ENCODE peak calls at places on chromosomes 11 and 22, in ten cellular contexts. L, S, G, V, H, A, T, Y, C and P are unnamed samples.

GRCh38 chr22:30460147-30460546 is 11.7 kb downstream of the SEC14L3 start:
- DNase-seq in L (no peak), S (no peak), G (no peak), V (no peak), H (no peak), A (peak), T (peak), Y (no peak), C (no peak), P (no peak)

GRCh38 chr11:12603362-12604088 is 70.7 kb upstream of the TEAD1 start:
- DNase-seq in L (no peak), S (no peak), G (no peak), V (no peak), H (no peak), A (no peak), T (no peak), Y (no peak), C (no peak), P (no peak)

GRCh38 chr22:43241138-43241597 is 54.2 kb upstream of the TTLL12 start:
- DNase-seq in L (no peak), S (no peak), G (no peak), V (no peak), H (no peak), A (no peak), T (no peak), Y (no peak), C (no peak), P (no peak)

GRCh38 chr11:104422320-104422944 is 258.5 kb upstream of the PDGFD start:
- DNase-seq in L (no peak), S (no peak), G (no peak), V (no peak), H (no peak), A (no peak), T (peak), Y (no peak), C (no peak), P (no peak)

GRCh38 chr11:64237484-64237951 is 3.1 kb downstream of the VEGFB start:
- DNase-seq in L (no peak), S (no peak), G (peak), V (no peak), H (peak), A (peak), T (no peak), Y (no peak), C (peak), P (peak)

GRCh38 chr11:72719551-72719950 is 32.7 kb downstream of the ARAP1 start:
- DNase-seq in L (no peak), S (no peak), G (no peak), V (no peak), H (no peak), A (no peak), T (no peak), Y (no peak), C (no peak), P (no peak)

GRCh38 chr11:84236436-84236835 is 950.3 kb upstream of the CCDC90B start:
- DNase-seq in L (no peak), S (no peak), G (no peak), V (no peak), H (no peak), A (no peak), T (no peak), Y (no peak), C (no peak), P (peak)

GRCh38 chr11:9573775-9574555 is 495 bp downstream of the WEE1 start:
- DNase-seq in L (no peak), S (no peak), G (peak), V (no peak), H (no peak), A (no peak), T (no peak), Y (peak), C (no peak), P (peak)

GRCh38 chr22:27761036-27761435 is 40.5 kb downstream of the MN1 start:
- DNase-seq in L (no peak), S (no peak), G (no peak), V (no peak), H (no peak), A (no peak), T (no peak), Y (no peak), C (no peak), P (no peak)

GRCh38 chr11:92972248-92972647 is 2.8 kb downstream of the MTNR1B start:
- DNase-seq in L (no peak), S (no peak), G (no peak), V (no peak), H (no peak), A (no peak), T (no peak), Y (no peak), C (no peak), P (no peak)

GRCh38 chr11:9688716-9689511 is 25.0 kb downstream of the SWAP70 start:
- DNase-seq in L (peak), S (no peak), G (no peak), V (peak), H (no peak), A (no peak), T (peak), Y (no peak), C (no peak), P (peak)

GRCh38 chr22:38941488-38941987 is 15.9 kb upstream of the APOBEC3A start:
- DNase-seq in L (no peak), S (no peak), G (no peak), V (no peak), H (peak), A (no peak), T (peak), Y (no peak), C (no peak), P (no peak)

GRCh38 chr11:126645206-126645605 is 289.7 kb downstream of the ST3GAL4 start:
- DNase-seq in L (no peak), S (no peak), G (no peak), V (no peak), H (no peak), A (no peak), T (no peak), Y (no peak), C (peak), P (no peak)

GRCh38 chr22:24592846-24593809 is at the start of gene LRRC75B:
- DNase-seq in L (peak), S (peak), G (peak), V (peak), H (peak), A (peak), T (peak), Y (peak), C (peak), P (peak)

GRCh38 chr11:106763516-106763915 is 254.8 kb downstream of the GUCY1A2 start:
- DNase-seq in L (no peak), S (no peak), G (no peak), V (no peak), H (no peak), A (no peak), T (no peak), Y (no peak), C (no peak), P (no peak)

GRCh38 chr22:39724857-39725256 is 154.3 kb downstream of the CACNA1I start:
- DNase-seq in L (no peak), S (no peak), G (no peak), V (no peak), H (no peak), A (no peak), T (peak), Y (no peak), C (no peak), P (no peak)

GRCh38 chr22:41966607-41967240 is 2.5 kb upstream of the SEPTIN3 start:
- DNase-seq in L (peak), S (peak), G (no peak), V (peak), H (peak), A (peak), T (peak), Y (peak), C (peak), P (peak)

GRCh38 chr11:42205518-42205917 is 746.1 kb upstream of the LRRC4C start:
- DNase-seq in L (no peak), S (peak), G (no peak), V (no peak), H (no peak), A (no peak), T (no peak), Y (no peak), C (no peak), P (no peak)

GRCh38 chr11:76267563-76267962 is 61.3 kb upstream of the WNT11 start:
- DNase-seq in L (no peak), S (no peak), G (no peak), V (no peak), H (no peak), A (no peak), T (no peak), Y (no peak), C (no peak), P (no peak)

GRCh38 chr11:123584737-123585136 is 69.7 kb downstream of the SCN3B start:
- DNase-seq in L (no peak), S (no peak), G (no peak), V (no peak), H (no peak), A (no peak), T (peak), Y (no peak), C (no peak), P (no peak)

GRCh38 chr11:911031-911889 is 650 bp upstream of the CHID1 start:
- DNase-seq in L (peak), S (no peak), G (peak), V (peak), H (peak), A (peak), T (peak), Y (peak), C (no peak), P (no peak)

GRCh38 chr22:24434472-24435322 is 7.3 kb downstream of the ADORA2A start:
- DNase-seq in L (no peak), S (no peak), G (no peak), V (no peak), H (no peak), A (no peak), T (no peak), Y (no peak), C (no peak), P (no peak)